ENCODE peak calls at places on chromosomes 6 and 20, in nine cellular contexts. One of them, this sample, is unnamed.

GRCh38 chr6:117506180-117506835 is 23.8 kb downstream of the DCBLD1 start:
- DNase-seq in NCI-H526 treated with DMSO at 0.1 percent for 48 hours: no peak
- DNase-seq in brain microvascular endothelial cell: peak; percentile 35
- DNase-seq in trophoblast cell: no peak
- DNase-seq in EH: peak; percentile 63
- DNase-seq in T1000: no peak
- DNase-seq in NCI-H524: no peak
- DNase-seq in OCI-LY7: no peak
- DNase-seq in T-helper 17 cell: no peak
- DNase-seq in this sample: no peak

GRCh38 chr6:56959938-56960337 is 5.0 kb downstream of the BEND6 start:
- DNase-seq in EH: peak; percentile 58
- DNase-seq in T-helper 17 cell: no peak
- DNase-seq in T1000: no peak
- DNase-seq in OCI-LY7: no peak
- DNase-seq in NCI-H526 treated with DMSO at 0.1 percent for 48 hours: no peak
- DNase-seq in NCI-H524: no peak
- DNase-seq in trophoblast cell: no peak
- DNase-seq in brain microvascular endothelial cell: no peak
- DNase-seq in this sample: no peak

GRCh38 chr6:11277275-11278206 is 45.1 kb upstream of the NEDD9 start:
- DNase-seq in NCI-H524: no peak
- DNase-seq in T1000: no peak
- DNase-seq in trophoblast cell: no peak
- DNase-seq in OCI-LY7: no peak
- DNase-seq in T-helper 17 cell: peak; percentile 11
- DNase-seq in NCI-H526 treated with DMSO at 0.1 percent for 48 hours: no peak
- DNase-seq in brain microvascular endothelial cell: peak; percentile 71
- DNase-seq in EH: peak; percentile 97
- DNase-seq in this sample: peak; percentile 37

GRCh38 chr6:129709451-129709908 is 497 bp downstream of the ARHGAP18 start:
- DNase-seq in EH: peak; percentile 81
- DNase-seq in NCI-H526 treated with DMSO at 0.1 percent for 48 hours: no peak
- DNase-seq in NCI-H524: no peak
- DNase-seq in T1000: peak; percentile 5
- DNase-seq in trophoblast cell: peak; percentile 39
- DNase-seq in brain microvascular endothelial cell: peak; percentile 30
- DNase-seq in T-helper 17 cell: no peak
- DNase-seq in OCI-LY7: peak; percentile 36
- DNase-seq in this sample: no peak

GRCh38 chr6:149990109-149990671 is 26.4 kb downstream of the ULBP1 start:
- DNase-seq in OCI-LY7: no peak
- DNase-seq in T1000: no peak
- DNase-seq in brain microvascular endothelial cell: no peak
- DNase-seq in NCI-H526 treated with DMSO at 0.1 percent for 48 hours: no peak
- DNase-seq in NCI-H524: no peak
- DNase-seq in trophoblast cell: no peak
- DNase-seq in EH: no peak
- DNase-seq in T-helper 17 cell: no peak
- DNase-seq in this sample: no peak

GRCh38 chr20:25250508-25250907 is 2.6 kb downstream of the PYGB start:
- DNase-seq in OCI-LY7: no peak
- DNase-seq in NCI-H524: no peak
- DNase-seq in T1000: no peak
- DNase-seq in trophoblast cell: no peak
- DNase-seq in brain microvascular endothelial cell: no peak
- DNase-seq in T-helper 17 cell: no peak
- DNase-seq in NCI-H526 treated with DMSO at 0.1 percent for 48 hours: no peak
- DNase-seq in EH: no peak
- DNase-seq in this sample: no peak

GRCh38 chr20:48776306-48776705 is 51.5 kb downstream of the PREX1 start:
- DNase-seq in NCI-H526 treated with DMSO at 0.1 percent for 48 hours: no peak
- DNase-seq in OCI-LY7: no peak
- DNase-seq in brain microvascular endothelial cell: peak; percentile 84
- DNase-seq in T1000: peak; percentile 37
- DNase-seq in trophoblast cell: peak; percentile 18
- DNase-seq in NCI-H524: peak; percentile 57
- DNase-seq in T-helper 17 cell: no peak
- DNase-seq in EH: peak; percentile 83
- DNase-seq in this sample: no peak

GRCh38 chr6:56046576-56046975 is 171.2 kb upstream of the BMP5 start:
- DNase-seq in T-helper 17 cell: no peak
- DNase-seq in NCI-H526 treated with DMSO at 0.1 percent for 48 hours: no peak
- DNase-seq in EH: peak; percentile 10
- DNase-seq in OCI-LY7: no peak
- DNase-seq in brain microvascular endothelial cell: peak; percentile 97
- DNase-seq in NCI-H524: no peak
- DNase-seq in trophoblast cell: peak; percentile 54
- DNase-seq in T1000: no peak
- DNase-seq in this sample: no peak

GRCh38 chr6:122995930-122996796 is at the start of gene CLVS2:
- DNase-seq in T1000: peak; percentile 64
- DNase-seq in brain microvascular endothelial cell: peak; percentile 1
- DNase-seq in EH: no peak
- DNase-seq in trophoblast cell: peak; percentile 6
- DNase-seq in NCI-H526 treated with DMSO at 0.1 percent for 48 hours: no peak
- DNase-seq in T-helper 17 cell: no peak
- DNase-seq in OCI-LY7: no peak
- DNase-seq in NCI-H524: peak; percentile 66
- DNase-seq in this sample: peak; percentile 2

GRCh38 chr6:141105481-141105880 is 1027.2 kb upstream of the GJE1 start:
- DNase-seq in EH: peak; percentile 73
- DNase-seq in trophoblast cell: peak; percentile 73
- DNase-seq in T1000: no peak
- DNase-seq in brain microvascular endothelial cell: peak; percentile 70
- DNase-seq in OCI-LY7: no peak
- DNase-seq in NCI-H526 treated with DMSO at 0.1 percent for 48 hours: no peak
- DNase-seq in NCI-H524: no peak
- DNase-seq in T-helper 17 cell: no peak
- DNase-seq in this sample: no peak

GRCh38 chr6:33248643-33248931 is 23.1 kb downstream of the VPS52 start:
- DNase-seq in NCI-H524: peak; percentile 71
- DNase-seq in T1000: no peak
- DNase-seq in brain microvascular endothelial cell: no peak
- DNase-seq in OCI-LY7: no peak
- DNase-seq in trophoblast cell: no peak
- DNase-seq in EH: peak; percentile 65
- DNase-seq in NCI-H526 treated with DMSO at 0.1 percent for 48 hours: peak; percentile 71
- DNase-seq in T-helper 17 cell: no peak
- DNase-seq in this sample: peak; percentile 26

GRCh38 chr20:36895036-36895435 is 19.1 kb downstream of the TLDC2 start:
- DNase-seq in T-helper 17 cell: no peak
- DNase-seq in brain microvascular endothelial cell: no peak
- DNase-seq in T1000: no peak
- DNase-seq in NCI-H524: no peak
- DNase-seq in NCI-H526 treated with DMSO at 0.1 percent for 48 hours: no peak
- DNase-seq in EH: no peak
- DNase-seq in trophoblast cell: no peak
- DNase-seq in OCI-LY7: no peak
- DNase-seq in this sample: no peak

This sample was measured in germinal center.